ENCODE peak calls at places on chromosomes 1 and 21, in eight cellular contexts. A is fibroblast of lung, T is bronchial epithelial cell, Q is uterus, E is neural progenitor cell, V is IMR-90, K is fibroblast of the aortic adventitia, N is fibroblast of mammary gland. W is an unnamed sample.

GRCh38 chr21:22880573-22880972 is 1882.4 kb downstream of the NCAM2 start:
- DNase-seq in A (no peak), T (no peak), Q (no peak), E (no peak), V (no peak), K (no peak), N (no peak), W (no peak)

GRCh38 chr1:70034403-70034802 is 171.0 kb downstream of the LRRC40 start:
- DNase-seq in A (peak), T (peak), Q (no peak), E (peak), V (peak), K (peak), N (peak), W (peak)

GRCh38 chr1:17167783-17168479 is 37.0 kb upstream of the PADI1 start:
- DNase-seq in A (peak), T (peak), Q (no peak), E (no peak), V (peak), K (peak), N (peak), W (peak)

GRCh38 chr21:46431884-46432488 is 26.7 kb upstream of the DIP2A start:
- DNase-seq in A (no peak), T (no peak), Q (no peak), E (no peak), V (no peak), K (no peak), N (no peak), W (no peak)

GRCh38 chr1:210441028-210441427 is 112.3 kb downstream of the HHAT start:
- DNase-seq in A (no peak), T (no peak), Q (no peak), E (no peak), V (no peak), K (no peak), N (no peak), W (no peak)

GRCh38 chr1:9434247-9434646 is 105.0 kb upstream of the SLC25A33 start:
- DNase-seq in A (no peak), T (peak), Q (no peak), E (no peak), V (no peak), K (peak), N (no peak), W (no peak)

GRCh38 chr1:111203681-111204210 is 3.3 kb upstream of the DENND2D start:
- DNase-seq in A (peak), T (peak), Q (peak), E (no peak), V (no peak), K (no peak), N (peak), W (no peak)

GRCh38 chr1:39789571-39790110 is 976 bp upstream of the BMP8B start:
- DNase-seq in A (no peak), T (no peak), Q (no peak), E (no peak), V (no peak), K (no peak), N (no peak), W (no peak)

GRCh38 chr1:11388617-11389016 is 90.3 kb upstream of the DISP3 start:
- DNase-seq in A (no peak), T (no peak), Q (no peak), E (no peak), V (no peak), K (no peak), N (no peak), W (no peak)

GRCh38 chr1:47181095-47181954 is 8.5 kb downstream of the PDZK1IP1 start:
- DNase-seq in A (no peak), T (no peak), Q (no peak), E (no peak), V (no peak), K (no peak), N (no peak), W (no peak)

GRCh38 chr1:170765712-170766330 is 101.9 kb downstream of the PRRX1 start:
- DNase-seq in A (peak), T (peak), Q (no peak), E (peak), V (peak), K (peak), N (peak), W (peak)

GRCh38 chr1:182624582-182624981 is 20.4 kb upstream of the RGS16 start:
- DNase-seq in A (no peak), T (no peak), Q (no peak), E (no peak), V (no peak), K (no peak), N (no peak), W (no peak)

DNA sequence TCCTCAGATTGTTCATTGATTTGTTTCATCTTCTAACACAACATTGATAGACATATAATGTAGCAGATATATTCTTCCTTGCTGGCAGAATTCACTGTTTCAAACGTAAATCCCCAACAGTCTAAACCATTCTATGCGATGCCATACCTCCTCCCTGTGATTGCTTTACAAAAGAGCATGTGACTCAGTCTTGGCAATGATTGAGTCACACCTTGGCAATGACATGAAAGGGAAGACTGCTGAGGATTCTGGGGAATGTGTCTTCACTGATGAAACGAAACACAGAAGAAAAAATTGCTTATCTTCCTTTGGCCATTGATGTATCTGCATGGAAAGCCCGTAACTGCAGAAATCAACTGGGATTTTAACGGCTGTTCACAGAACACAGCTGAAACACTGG is 409.6 kb upstream of the ZRANB2 start:
- DNase-seq in A (peak), T (peak), Q (no peak), E (no peak), V (peak), K (peak), N (peak), W (peak)
- H3K4me3 ChIP-seq in A (no peak), T (no peak), Q (no peak), E (no peak), V (no peak), K (no peak), N (no peak), W (no peak)

DNA sequence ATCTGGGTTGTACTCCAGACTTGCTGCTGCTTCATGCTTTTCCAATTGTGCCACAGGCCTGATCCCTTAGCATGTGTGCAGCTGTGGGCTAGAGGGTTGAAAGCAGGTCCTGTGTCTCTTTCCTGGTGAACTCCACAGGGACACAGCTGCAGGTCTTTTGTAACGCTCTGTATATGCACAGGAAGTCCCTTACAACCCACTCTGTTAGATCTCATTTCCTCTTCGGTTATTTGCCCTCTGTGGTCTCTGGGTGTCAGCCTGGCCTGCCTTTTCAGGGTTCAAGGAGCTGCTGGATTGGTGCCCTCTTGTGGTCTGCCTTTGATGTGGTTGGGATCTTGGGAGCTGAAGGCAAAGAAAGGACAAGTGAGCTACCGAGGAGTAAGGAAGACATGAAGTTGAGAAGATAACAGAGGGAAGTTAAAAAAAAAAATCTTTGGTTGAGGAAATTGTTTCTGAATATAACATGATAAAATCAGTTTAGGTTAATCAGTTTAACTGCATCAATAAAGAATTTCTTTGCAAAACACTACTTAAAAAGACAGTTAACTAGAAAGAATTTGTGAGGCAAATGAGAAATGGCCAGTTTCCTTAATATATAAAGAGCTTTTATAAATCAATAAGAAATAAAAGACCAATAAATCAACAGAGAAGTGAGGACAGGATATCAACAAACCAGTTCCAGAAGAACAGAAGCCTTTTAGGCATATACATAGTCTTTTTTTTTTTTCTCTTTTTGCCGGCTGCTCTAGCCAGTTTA is 44.1 kb downstream of the UCK2 start:
- DNase-seq in A (peak), T (peak), Q (no peak), E (peak), V (peak), K (no peak), N (peak), W (peak)
- TF ChIP-seq CTCF in A (peak), T (no peak), Q (no peak), E (peak), V (peak), K (no peak), N (peak), W (peak)

DNA sequence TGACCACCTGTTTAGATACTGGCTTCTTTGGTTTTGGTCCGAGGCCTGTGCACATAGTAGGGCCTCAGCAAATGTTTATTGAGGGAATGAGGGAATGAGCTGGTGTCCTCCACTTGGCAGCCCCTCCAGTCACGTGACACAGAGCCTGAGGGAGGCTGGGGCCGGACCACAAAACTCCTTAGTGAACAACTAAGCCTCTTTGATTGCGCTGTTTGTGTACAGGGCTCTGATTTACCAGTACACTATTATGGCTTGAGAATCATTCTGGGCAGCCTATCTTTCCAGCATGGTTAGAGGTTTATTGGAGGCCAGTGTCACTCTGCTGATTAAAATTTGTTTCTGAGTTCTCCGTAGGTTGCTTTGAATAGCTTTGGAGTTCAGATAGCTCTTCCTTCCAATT is 10.2 kb upstream of the LRRN2 start:
- DNase-seq in A (no peak), T (no peak), Q (no peak), E (no peak), V (no peak), K (no peak), N (no peak), W (no peak)
- H3K4me3 ChIP-seq in A (no peak), T (no peak), Q (no peak), E (no peak), V (no peak), K (no peak), N (no peak), W (no peak)

DNA sequence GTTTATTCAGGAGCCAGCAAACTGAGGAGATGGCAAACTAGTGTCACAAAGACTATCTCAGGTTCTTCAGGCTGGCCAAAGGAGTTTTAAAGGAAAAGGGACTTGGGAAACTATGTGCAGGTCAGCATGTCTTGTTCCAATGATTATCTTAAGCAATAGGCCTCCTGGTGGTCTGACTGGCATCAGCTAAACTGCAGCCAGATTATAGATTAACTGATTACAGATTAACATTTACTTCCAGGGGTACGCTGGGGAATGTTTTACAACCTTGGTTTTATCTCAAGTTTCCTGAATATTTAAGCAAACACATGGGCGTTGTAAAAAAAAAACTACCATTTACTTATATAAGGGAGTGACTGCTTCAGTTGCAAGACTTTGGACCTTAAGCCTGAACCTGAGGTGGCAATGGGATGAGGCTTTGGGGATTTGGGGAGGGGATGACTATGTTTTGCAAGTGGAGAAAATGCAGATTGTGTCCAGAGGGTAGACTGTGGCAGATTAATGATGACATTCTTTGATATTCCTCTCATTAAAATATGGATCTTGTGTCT is 600.7 kb upstream of the B3GALT2 start:
- DNase-seq in A (no peak), T (no peak), Q (no peak), E (no peak), V (no peak), K (no peak), N (no peak), W (no peak)
- TF ChIP-seq CTCF in A (no peak), T (no peak), Q (no peak), E (no peak), V (no peak), K (no peak), N (no peak), W (no peak)

GRCh38 chr1:193054169-193054675 is 4.9 kb downstream of the UCHL5 start:
- DNase-seq in A (no peak), T (no peak), Q (no peak), E (no peak), V (no peak), K (no peak), N (no peak), W (no peak)
- H3K4me3 ChIP-seq in A (no peak), T (no peak), Q (no peak), E (no peak), V (no peak), K (no peak), N (no peak), W (no peak)

DNA sequence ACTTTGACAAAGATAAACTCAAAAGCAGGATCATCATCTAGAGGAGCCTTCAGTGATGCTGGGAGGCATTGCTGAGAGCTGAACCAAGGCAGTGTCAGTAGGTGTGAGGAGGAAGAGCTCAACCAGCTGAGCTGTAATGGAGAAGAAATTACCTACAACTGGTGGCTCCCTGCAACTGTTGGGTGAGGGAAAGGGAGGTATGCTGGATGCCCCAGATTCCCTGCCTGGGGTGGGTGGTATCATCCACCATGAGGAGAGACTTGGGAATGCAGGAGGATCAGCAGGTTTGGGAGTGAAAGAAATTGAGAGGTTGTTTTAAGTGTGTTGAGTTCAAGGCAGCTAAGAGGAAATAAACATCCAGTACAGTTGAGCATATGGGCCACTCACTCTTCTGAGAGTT is 199.8 kb downstream of the DNM3 start:
- DNase-seq in A (no peak), T (no peak), Q (no peak), E (no peak), V (no peak), K (no peak), N (no peak), W (no peak)
- TF ChIP-seq CTCF in A (no peak), T (no peak), Q (no peak), E (no peak), V (no peak), K (no peak), N (no peak), W (no peak)

W was measured in astrocyte of the spinal cord.